ENCODE peak calls at places on chromosomes 4 and X, in four cellular contexts. C, E, F and Y are unnamed samples.

GRCh38 chrX:23785564-23785963 is 2.6 kb downstream of the SAT1 start:
- DNase-seq in C (no peak), E (no peak), F (no peak), Y (no peak)

GRCh38 chrX:39011454-39012204 is 210.4 kb downstream of the MID1IP1 start:
- DNase-seq in F (no peak), C (no peak), E (no peak), Y (no peak)

GRCh38 chr4:7675612-7676320 is 241.0 kb upstream of the PSAPL1 start:
- DNase-seq in F (no peak), E (no peak), C (no peak), Y (no peak)

GRCh38 chr4:33543941-33544450 is 2700.3 kb downstream of the ARAP2 start:
- DNase-seq in C (no peak), E (no peak), F (no peak), Y (peak; percentile 56)

GRCh38 chr4:121936101-121936500 is 15.8 kb downstream of the TRPC3 start:
- DNase-seq in C (no peak), F (no peak), E (no peak), Y (no peak)

GRCh38 chr4:7200801-7201200 is 8.5 kb downstream of the SORCS2 start:
- DNase-seq in E (no peak), F (no peak), C (no peak), Y (no peak)

GRCh38 chr4:82718067-82718935 is 80.3 kb downstream of the SCD5 start:
- DNase-seq in C (peak; percentile 9), F (no peak), E (no peak), Y (no peak)

GRCh38 chr4:8539661-8540060 is 40.5 kb upstream of the GPR78 start:
- DNase-seq in E (no peak), C (no peak), F (no peak), Y (no peak)

GRCh38 chr4:182062936-182063335 is 180.3 kb upstream of the TENM3 start:
- DNase-seq in E (no peak), F (no peak), C (no peak), Y (no peak)

GRCh38 chr4:47798165-47798564 is 39.7 kb downstream of the CORIN start:
- DNase-seq in F (no peak), E (no peak), C (no peak), Y (no peak)

GRCh38 chrX:41384041-41384705 is 50.2 kb downstream of the DDX3X start:
- DNase-seq in F (no peak), C (no peak), E (peak; percentile 53), Y (peak; percentile 87)

GRCh38 chr4:183971938-183972490 is 66.9 kb downstream of the STOX2 start:
- DNase-seq in F (no peak), C (no peak), E (no peak), Y (no peak)

GRCh38 chrX:112527903-112528302 is 151.8 kb downstream of the LHFPL1 start:
- DNase-seq in C (no peak), E (no peak), F (no peak), Y (no peak)
- TF ChIP-seq CTCF in C (no peak), E (no peak), F (no peak), Y (no peak)

GRCh38 chrX:48978226-48978625 is 6.6 kb upstream of the KCND1 start:
- DNase-seq in F (no peak), E (no peak), C (no peak), Y (no peak)

GRCh38 chrX:48981178-48981577 is 9.5 kb upstream of the KCND1 start:
- DNase-seq in E (no peak), F (no peak), C (no peak), Y (no peak)

GRCh38 chrX:48983081-48983480 is 11.4 kb upstream of the KCND1 start:
- DNase-seq in C (no peak), F (no peak), E (no peak), Y (no peak)
- TF ChIP-seq GABPA in C (no peak), F (no peak), E (no peak), Y (no peak)

GRCh38 chr4:76377481-76377901 is 43.5 kb downstream of the CCDC158 start:
- DNase-seq in E (no peak), F (no peak), C (peak; percentile 9), Y (no peak)

GRCh38 chr4:76376534-76376933 is 44.4 kb downstream of the CCDC158 start:
- DNase-seq in E (no peak), C (peak; percentile 48), F (no peak), Y (no peak)

GRCh38 chr4:76374744-76375143 is 46.2 kb downstream of the CCDC158 start:
- DNase-seq in E (no peak), F (no peak), C (no peak), Y (no peak)

GRCh38 chr4:76375703-76376102 is 45.2 kb downstream of the CCDC158 start:
- DNase-seq in C (no peak), F (no peak), E (no peak), Y (no peak)

DNA sequence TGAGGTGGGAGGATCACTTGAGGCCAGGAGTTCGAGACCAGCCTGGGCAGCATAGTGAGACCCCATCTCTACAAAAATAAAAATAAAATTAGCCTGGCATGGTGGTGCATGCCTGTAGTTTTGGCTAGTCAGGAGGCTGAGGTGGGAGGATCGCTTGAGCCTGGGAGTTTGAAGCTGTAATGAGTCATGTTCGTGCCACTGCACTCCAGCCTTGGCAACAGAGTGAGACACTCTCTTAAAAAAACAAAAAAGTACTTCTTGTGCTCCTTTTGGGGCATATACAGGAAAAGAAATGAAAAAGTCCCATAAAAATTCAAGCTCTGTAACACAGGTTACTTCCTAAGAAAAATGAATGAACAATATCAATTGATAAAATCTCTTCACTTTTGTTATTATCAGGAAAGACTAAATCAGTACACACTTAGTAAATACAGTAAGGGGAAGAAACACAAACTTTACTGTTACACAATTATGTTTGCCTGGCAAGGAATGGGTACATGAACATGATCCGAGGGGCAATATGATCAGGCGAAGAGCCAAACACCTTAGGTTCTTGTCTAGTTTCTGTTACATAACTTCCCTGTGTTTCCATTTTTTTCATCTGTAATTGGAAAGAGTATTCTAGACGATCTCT is 46.9 kb downstream of the CCDC158 start:
- DNase-seq in F (no peak), C (no peak), E (no peak), Y (no peak)
- TF ChIP-seq POLR2AphosphoS5 in F (no peak), C (no peak), E (no peak), Y (no peak)

GRCh38 chr4:141657550-141657949 is 21.2 kb downstream of the IL15 start:
- DNase-seq in E (no peak), C (no peak), F (no peak), Y (no peak)

GRCh38 chr4:141656031-141656430 is 19.6 kb downstream of the IL15 start:
- DNase-seq in C (no peak), E (no peak), F (no peak), Y (no peak)

GRCh38 chr4:141658316-141658715 is 21.9 kb downstream of the IL15 start:
- DNase-seq in E (no peak), C (no peak), F (no peak), Y (no peak)

GRCh38 chr4:141652161-141652778 is 15.9 kb downstream of the IL15 start:
- DNase-seq in C (no peak), F (no peak), E (no peak), Y (no peak)

GRCh38 chr4:141654098-141654497 is 17.7 kb downstream of the IL15 start:
- DNase-seq in E (no peak), C (no peak), F (no peak), Y (no peak)
- TF ChIP-seq CTCF in E (no peak), C (peak; percentile 64), F (peak; percentile 54), Y (no peak)

DNA sequence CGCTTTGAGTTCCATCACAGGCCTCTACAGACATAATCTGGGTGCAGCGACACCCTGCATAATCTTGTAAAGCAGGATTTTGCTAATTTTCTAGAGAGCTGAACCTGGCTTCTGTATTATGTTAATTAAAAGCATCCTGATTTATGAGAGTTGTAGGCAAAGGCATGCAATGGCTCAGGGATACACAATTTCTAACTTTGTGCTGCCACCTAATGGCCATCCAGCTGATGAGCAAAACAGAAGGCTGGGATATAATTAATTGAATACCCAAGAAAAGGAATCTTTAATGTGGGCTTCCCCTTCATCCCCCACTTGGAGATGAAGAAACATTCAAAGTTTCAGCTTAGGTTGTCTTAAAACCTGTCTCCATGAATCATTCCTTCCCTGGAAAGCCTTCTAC is 78.1 kb downstream of the BMP15 start:
- DNase-seq in F (peak; percentile 29), E (no peak), C (no peak), Y (peak; percentile 8)
- TF ChIP-seq GABPA in F (no peak), E (no peak), C (no peak), Y (no peak)

DNA sequence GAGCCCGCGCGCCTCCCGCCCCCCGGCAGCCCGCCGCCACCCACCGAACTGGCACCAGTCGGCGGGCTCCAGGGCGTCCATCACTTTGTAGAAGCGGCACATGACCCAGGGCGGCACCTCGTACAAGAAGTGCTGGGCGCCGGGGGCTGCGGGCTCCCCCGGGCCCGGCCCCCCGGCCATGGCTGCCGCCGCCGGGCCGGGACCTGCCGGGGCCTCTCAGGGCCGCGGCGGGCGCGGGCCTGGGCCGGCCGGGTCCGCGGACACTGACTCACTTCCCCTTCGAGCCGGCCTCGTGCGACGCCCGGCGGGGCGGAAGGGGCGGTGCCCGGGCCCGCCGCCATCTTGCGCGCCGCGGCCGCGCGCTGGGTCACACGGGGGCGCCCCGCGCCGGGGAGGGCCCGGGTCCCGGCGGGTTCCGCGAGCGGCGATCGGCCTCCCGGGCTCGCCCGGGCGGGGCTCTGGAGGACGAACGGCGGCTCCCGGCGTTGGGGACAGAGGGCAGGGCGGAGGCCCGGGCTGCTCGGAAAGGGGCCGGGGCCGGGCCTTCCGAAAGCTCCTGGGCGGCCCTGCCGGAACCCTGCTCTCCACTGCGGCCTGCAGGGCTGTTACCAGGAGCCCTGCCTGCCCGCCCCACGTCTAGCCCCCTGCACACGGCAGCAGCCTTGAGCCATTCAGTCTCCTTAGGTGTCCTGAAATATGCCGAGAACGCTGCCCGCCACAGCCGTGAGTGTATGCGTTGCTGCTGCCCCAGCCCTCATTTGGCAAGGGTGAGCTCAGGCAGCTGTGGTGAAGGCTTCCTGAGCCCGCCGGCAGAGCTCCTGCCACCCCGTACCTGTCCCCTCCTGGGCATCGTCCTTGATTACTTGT is at the start of gene IRAK1:
- DNase-seq in E (peak; percentile 85), F (peak; percentile 89), C (no peak), Y (peak; percentile 45)
- TF ChIP-seq POLR2AphosphoS5 in E (no peak), F (no peak), C (no peak), Y (no peak)